ENCODE peak calls at places on chromosomes 1 and 21, in four cellular contexts. T, B, L and V are unnamed samples. For H3K4me1, the result is how much of the 10 kb centered on the place peaks cover.

GRCh38 chr1:246987083-246987690 is 20.7 kb downstream of the ZNF695 start:
- DNase-seq in L (no peak), B (no peak), T (no peak), V (no peak)

GRCh38 chr1:227411066-227411465 is 92.8 kb upstream of the CDC42BPA start:
- DNase-seq in B (no peak), L (no peak), T (no peak), V (no peak)

GRCh38 chr1:214386747-214387146 is 105.8 kb downstream of the SMYD2 start:
- DNase-seq in T (no peak), L (no peak), B (no peak), V (no peak)

GRCh38 chr1:183932412-183932811 is 105.1 kb downstream of the COLGALT2 start:
- DNase-seq in L (no peak), T (peak), B (no peak), V (peak)

GRCh38 chr1:62783736-62784508 is at the start of gene ATG4C:
- DNase-seq in L (peak), B (peak), T (peak), V (peak)

GRCh38 chr1:10415211-10415930 is 14.9 kb upstream of the CENPS start:
- DNase-seq in B (peak), L (peak), T (no peak), V (no peak)

GRCh38 chr1:24069817-24070216 is 42.1 kb downstream of the MYOM3 start:
- DNase-seq in B (no peak), L (no peak), T (no peak), V (no peak)

GRCh38 chr1:218494449-218494852 is 149.3 kb downstream of the TGFB2 start:
- DNase-seq in L (no peak), B (no peak), T (no peak), V (no peak)

GRCh38 chr1:96747565-96747964 is 26.0 kb downstream of the PTBP2 start:
- DNase-seq in L (no peak), T (no peak), B (no peak), V (no peak)

GRCh38 chr1:12087797-12088314 is 24.8 kb downstream of the TNFRSF8 start:
- DNase-seq in B (no peak), T (no peak), L (no peak), V (peak)

GRCh38 chr1:76568839-76569238 is 298.4 kb upstream of the ST6GALNAC5 start:
- DNase-seq in T (no peak), B (no peak), L (no peak), V (no peak)

GRCh38 chr1:222653178-222653827 is 35.4 kb downstream of the MIA3 start:
- DNase-seq in T (no peak), B (no peak), L (no peak), V (no peak)

GRCh38 chr1:229230136-229230892 is 40.6 kb upstream of the RAB4A start:
- DNase-seq in L (no peak), B (no peak), T (no peak), V (no peak)

GRCh38 chr1:46480959-46481646 is 8.5 kb upstream of the DMBX1 start:
- DNase-seq in T (no peak), B (peak), L (no peak), V (no peak)

GRCh38 chr1:234675006-234675405 is 65.0 kb upstream of the IRF2BP2 start:
- DNase-seq in T (no peak), B (no peak), L (no peak), V (no peak)

GRCh38 chr1:89532866-89533265 is 8.2 kb downstream of the LRRC8B start:
- DNase-seq in L (no peak), T (no peak), B (no peak), V (no peak)

GRCh38 chr21:25283720-25284119 is 323.6 kb downstream of the MRPL39 start:
- DNase-seq in B (no peak), L (no peak), T (no peak), V (no peak)

GRCh38 chr1:210239295-210240155 is 6.9 kb downstream of the SERTAD4 start:
- DNase-seq in L (peak), B (no peak), T (no peak), V (no peak)

GRCh38 chr1:47205918-47206317 is 16.1 kb upstream of the PDZK1IP1 start:
- DNase-seq in B (no peak), L (no peak), T (no peak), V (no peak)

GRCh38 chr1:176719478-176719877 is 256.5 kb downstream of the PAPPA2 start:
- DNase-seq in L (no peak), B (no peak), T (no peak), V (no peak)

GRCh38 chr21:42001781-42002180 is 8.4 kb downstream of the ZBTB21 start:
- DNase-seq in B (no peak), L (no peak), T (no peak), V (no peak)
- TF ChIP-seq POLR2A in B (no peak), L (no peak), T (no peak), V (no peak)

DNA sequence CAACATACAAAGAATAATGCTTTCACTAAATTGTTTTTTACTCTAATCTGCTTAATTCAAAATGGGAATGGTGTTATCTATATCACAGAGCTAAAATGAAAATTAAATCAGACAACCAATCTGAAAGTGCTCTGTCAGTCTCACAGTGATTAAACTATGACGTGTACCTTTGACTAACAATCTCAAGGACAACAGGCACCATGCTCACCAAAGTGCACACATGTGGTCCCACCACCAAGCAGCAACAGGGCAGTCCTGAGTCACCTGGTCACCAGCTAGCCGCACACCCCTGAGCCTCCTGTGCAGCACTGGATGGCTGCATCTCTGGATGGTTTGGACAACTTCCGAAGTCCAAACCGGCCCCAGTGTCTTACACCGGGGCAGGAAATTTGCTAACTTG is 54.5 kb upstream of the NADK start:
- DNase-seq in B (no peak), L (no peak), T (no peak), V (no peak)
- H3K4me1 ChIP-seq in B (under half), L (under half), T (under half), V (under half)

GRCh38 chr1:26701266-26701994 is 5.6 kb downstream of the ARID1A start:
- DNase-seq in L (no peak), T (no peak), B (no peak), V (no peak)

GRCh38 chr1:26704629-26705028 is 8.8 kb downstream of the ARID1A start:
- DNase-seq in B (no peak), L (no peak), T (no peak), V (no peak)

GRCh38 chr1:26702680-26703038 is 6.8 kb downstream of the ARID1A start:
- DNase-seq in L (no peak), B (no peak), T (no peak), V (no peak)

GRCh38 chr1:26701995-26702679 is 6.3 kb downstream of the ARID1A start:
- DNase-seq in B (no peak), T (no peak), L (no peak), V (no peak)

DNA sequence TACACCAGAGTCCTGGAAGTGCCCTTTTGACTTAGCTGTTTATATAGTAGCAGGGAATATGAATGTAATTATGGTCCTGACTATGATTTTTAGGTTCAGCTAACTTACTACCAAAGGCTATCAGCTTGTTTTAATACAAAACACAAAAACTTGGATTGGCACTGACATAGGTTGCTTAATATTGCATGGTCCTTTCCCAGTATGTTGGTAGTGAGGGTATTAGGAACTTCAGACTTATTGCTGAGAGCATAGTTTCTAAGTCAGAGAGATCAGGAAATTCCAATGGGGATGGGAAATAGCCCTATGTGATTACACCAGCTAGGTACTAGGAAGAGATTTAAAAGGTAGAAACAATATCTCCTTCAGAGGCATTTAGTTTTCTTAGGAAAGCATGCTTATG is 7.7 kb downstream of the ARID1A start:
- DNase-seq in L (no peak), B (no peak), T (no peak), V (no peak)
- H3K4me3 ChIP-seq in L (no peak), B (no peak), T (no peak), V (no peak)

GRCh38 chr1:184975208-184975875 is 1.0 kb upstream of the NIBAN1 start:
- DNase-seq in L (no peak), T (no peak), B (no peak), V (no peak)

GRCh38 chr1:184972281-184973055 is 1.8 kb downstream of the NIBAN1 start:
- DNase-seq in L (no peak), B (no peak), T (no peak), V (no peak)

GRCh38 chr1:184974837-184975115 is 468 bp upstream of the NIBAN1 start:
- DNase-seq in T (no peak), L (no peak), B (no peak), V (no peak)

GRCh38 chr1:184973308-184974085 is 811 bp downstream of the NIBAN1 start:
- DNase-seq in L (peak), B (peak), T (peak), V (no peak)

DNA sequence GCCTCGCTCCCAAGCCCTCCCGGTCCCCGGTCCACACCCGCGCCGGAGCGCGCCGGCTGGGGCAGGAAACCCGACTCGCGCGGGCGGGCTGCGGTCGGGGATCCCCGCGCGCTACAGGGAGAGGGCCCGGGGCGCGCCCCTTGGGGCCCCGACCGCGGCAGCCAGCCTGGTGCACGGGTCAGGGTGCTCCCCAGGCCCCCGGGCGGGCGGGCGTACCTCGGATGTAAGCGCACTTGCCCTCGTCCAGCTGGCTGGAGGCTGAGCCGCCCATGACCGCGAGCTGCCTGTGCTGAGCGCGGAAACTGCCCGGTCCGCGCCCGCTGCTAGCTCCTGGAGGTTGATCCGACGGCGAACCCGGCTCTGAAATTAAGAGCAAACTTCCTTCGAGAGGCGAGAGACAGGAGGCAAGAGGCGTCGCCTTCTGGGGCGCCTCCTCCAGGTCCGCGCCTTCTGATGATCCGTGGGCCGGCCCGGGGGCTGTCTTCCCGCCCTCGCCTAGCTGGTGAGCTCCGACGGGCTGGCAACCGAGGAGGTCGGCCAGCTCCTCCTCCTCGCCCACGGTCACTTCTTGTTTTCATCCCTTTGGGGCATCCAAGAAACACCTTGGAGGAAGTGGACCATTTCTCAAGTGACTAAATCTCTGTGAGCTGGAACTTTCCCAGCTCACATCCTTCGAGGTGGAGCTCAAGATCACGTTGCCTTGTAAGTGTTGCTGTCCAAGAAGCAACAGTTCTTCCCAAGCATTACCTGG is at the start of gene NIBAN1:
- DNase-seq in L (peak), T (peak), B (peak), V (peak)
- TF ChIP-seq POLR2A in L (peak), T (no peak), B (no peak), V (no peak)

GRCh38 chr1:43866201-43866600 is 67.4 kb upstream of the ARTN start:
- DNase-seq in L (no peak), B (no peak), T (no peak), V (no peak)
- H3K4me1 ChIP-seq in L (under half), B (under half), T (under half), V (under half)